ENCODE peak calls at places on chromosomes 5 and 9, in ten cellular contexts. One of them, this sample, is unnamed.

GRCh38 chr9:22052376-22052945 is 43.4 kb upstream of the CDKN2B start:
- DNase-seq in psoas muscle: no peak
- DNase-seq in HCT116: peak
- DNase-seq in endodermal cell: no peak
- DNase-seq in neural progenitor cell: peak
- DNase-seq in GM12878: no peak
- DNase-seq in body of pancreas: no peak
- DNase-seq in tibial artery: no peak
- DNase-seq in MM.1S: no peak
- DNase-seq in breast epithelium: no peak
- DNase-seq in this sample: peak

GRCh38 chr9:110808599-110808980 is 140.0 kb downstream of the MUSK start:
- DNase-seq in MM.1S: peak
- DNase-seq in endodermal cell: no peak
- DNase-seq in breast epithelium: no peak
- DNase-seq in body of pancreas: no peak
- DNase-seq in tibial artery: no peak
- DNase-seq in GM12878: peak
- DNase-seq in neural progenitor cell: no peak
- DNase-seq in HCT116: no peak
- DNase-seq in psoas muscle: no peak
- DNase-seq in this sample: no peak

GRCh38 chr9:38434833-38435232 is 10.6 kb upstream of the IGFBPL1 start:
- DNase-seq in endodermal cell: no peak
- DNase-seq in GM12878: no peak
- DNase-seq in HCT116: no peak
- DNase-seq in body of pancreas: no peak
- DNase-seq in MM.1S: no peak
- DNase-seq in neural progenitor cell: no peak
- DNase-seq in tibial artery: no peak
- DNase-seq in breast epithelium: no peak
- DNase-seq in psoas muscle: no peak
- DNase-seq in this sample: no peak

GRCh38 chr5:78005021-78005785 is 229.1 kb upstream of the TBCA start:
- DNase-seq in breast epithelium: no peak
- DNase-seq in HCT116: no peak
- DNase-seq in psoas muscle: no peak
- DNase-seq in neural progenitor cell: peak
- DNase-seq in MM.1S: no peak
- DNase-seq in endodermal cell: no peak
- DNase-seq in tibial artery: no peak
- DNase-seq in GM12878: no peak
- DNase-seq in body of pancreas: no peak
- DNase-seq in this sample: no peak

GRCh38 chr5:73901455-73901854 is 275.5 kb downstream of the ARHGEF28 start:
- DNase-seq in tibial artery: no peak
- DNase-seq in breast epithelium: peak
- DNase-seq in neural progenitor cell: no peak
- DNase-seq in psoas muscle: no peak
- DNase-seq in HCT116: no peak
- DNase-seq in GM12878: no peak
- DNase-seq in endodermal cell: peak
- DNase-seq in body of pancreas: peak
- DNase-seq in MM.1S: peak
- DNase-seq in this sample: no peak

GRCh38 chr5:143011621-143012020 is 241.4 kb downstream of the ARHGAP26 start:
- DNase-seq in body of pancreas: no peak
- DNase-seq in breast epithelium: no peak
- DNase-seq in MM.1S: no peak
- DNase-seq in tibial artery: no peak
- DNase-seq in HCT116: no peak
- DNase-seq in psoas muscle: no peak
- DNase-seq in endodermal cell: no peak
- DNase-seq in neural progenitor cell: no peak
- DNase-seq in GM12878: no peak
- DNase-seq in this sample: no peak

GRCh38 chr9:130975932-130976841 is 32.8 kb upstream of the LAMC3 start:
- DNase-seq in HCT116: no peak
- DNase-seq in psoas muscle: no peak
- DNase-seq in endodermal cell: no peak
- DNase-seq in GM12878: no peak
- DNase-seq in MM.1S: no peak
- DNase-seq in body of pancreas: no peak
- DNase-seq in neural progenitor cell: no peak
- DNase-seq in breast epithelium: no peak
- DNase-seq in tibial artery: no peak
- DNase-seq in this sample: no peak

GRCh38 chr5:95334900-95335538 is 50.1 kb upstream of the MCTP1 start:
- DNase-seq in HCT116: no peak
- DNase-seq in neural progenitor cell: no peak
- DNase-seq in MM.1S: no peak
- DNase-seq in body of pancreas: no peak
- DNase-seq in GM12878: no peak
- DNase-seq in psoas muscle: no peak
- DNase-seq in breast epithelium: no peak
- DNase-seq in endodermal cell: no peak
- DNase-seq in tibial artery: no peak
- DNase-seq in this sample: no peak

GRCh38 chr9:137740311-137740710 is 121.5 kb downstream of the EHMT1 start:
- DNase-seq in breast epithelium: no peak
- DNase-seq in tibial artery: no peak
- DNase-seq in GM12878: no peak
- DNase-seq in neural progenitor cell: no peak
- DNase-seq in body of pancreas: no peak
- DNase-seq in endodermal cell: peak
- DNase-seq in HCT116: no peak
- DNase-seq in psoas muscle: no peak
- DNase-seq in MM.1S: no peak
- DNase-seq in this sample: no peak

GRCh38 chr9:93033541-93033940 is 25.0 kb upstream of the SUSD3 start:
- DNase-seq in breast epithelium: no peak
- DNase-seq in body of pancreas: no peak
- DNase-seq in psoas muscle: no peak
- DNase-seq in GM12878: no peak
- DNase-seq in tibial artery: no peak
- DNase-seq in MM.1S: no peak
- DNase-seq in endodermal cell: no peak
- DNase-seq in neural progenitor cell: no peak
- DNase-seq in HCT116: no peak
- DNase-seq in this sample: no peak

GRCh38 chr9:133691659-133692363 is 46.3 kb downstream of the SARDH start:
- DNase-seq in endodermal cell: no peak
- DNase-seq in tibial artery: no peak
- DNase-seq in HCT116: no peak
- DNase-seq in breast epithelium: no peak
- DNase-seq in body of pancreas: no peak
- DNase-seq in MM.1S: no peak
- DNase-seq in psoas muscle: no peak
- DNase-seq in neural progenitor cell: no peak
- DNase-seq in GM12878: no peak
- DNase-seq in this sample: no peak

GRCh38 chr9:128098017-128098935 is 29.3 kb downstream of the PTGES2 start:
- DNase-seq in tibial artery: peak
- DNase-seq in GM12878: no peak
- DNase-seq in breast epithelium: peak
- DNase-seq in neural progenitor cell: peak
- DNase-seq in MM.1S: no peak
- DNase-seq in body of pancreas: peak
- DNase-seq in psoas muscle: peak
- DNase-seq in endodermal cell: peak
- DNase-seq in HCT116: peak
- DNase-seq in this sample: peak

GRCh38 chr9:109430231-109430630 is 67.9 kb downstream of the PTPN3 start:
- DNase-seq in neural progenitor cell: no peak
- DNase-seq in breast epithelium: no peak
- DNase-seq in tibial artery: no peak
- DNase-seq in GM12878: no peak
- DNase-seq in MM.1S: no peak
- DNase-seq in body of pancreas: no peak
- DNase-seq in psoas muscle: no peak
- DNase-seq in endodermal cell: no peak
- DNase-seq in HCT116: no peak
- DNase-seq in this sample: no peak

GRCh38 chr5:119330367-119331183 is 25.2 kb upstream of the TNFAIP8 start:
- DNase-seq in MM.1S: no peak
- DNase-seq in tibial artery: no peak
- DNase-seq in breast epithelium: no peak
- DNase-seq in GM12878: no peak
- DNase-seq in endodermal cell: peak
- DNase-seq in body of pancreas: no peak
- DNase-seq in neural progenitor cell: no peak
- DNase-seq in HCT116: no peak
- DNase-seq in psoas muscle: no peak
- DNase-seq in this sample: no peak
- H3K27ac ChIP-seq in MM.1S: no peak
- H3K27ac ChIP-seq in tibial artery: no peak
- H3K27ac ChIP-seq in breast epithelium: no peak
- H3K27ac ChIP-seq in GM12878: no peak
- H3K27ac ChIP-seq in endodermal cell: no peak
- H3K27ac ChIP-seq in body of pancreas: no peak
- H3K27ac ChIP-seq in neural progenitor cell: no peak
- H3K27ac ChIP-seq in HCT116: no peak
- H3K27ac ChIP-seq in psoas muscle: no peak
- H3K27ac ChIP-seq in this sample: no peak

DNA sequence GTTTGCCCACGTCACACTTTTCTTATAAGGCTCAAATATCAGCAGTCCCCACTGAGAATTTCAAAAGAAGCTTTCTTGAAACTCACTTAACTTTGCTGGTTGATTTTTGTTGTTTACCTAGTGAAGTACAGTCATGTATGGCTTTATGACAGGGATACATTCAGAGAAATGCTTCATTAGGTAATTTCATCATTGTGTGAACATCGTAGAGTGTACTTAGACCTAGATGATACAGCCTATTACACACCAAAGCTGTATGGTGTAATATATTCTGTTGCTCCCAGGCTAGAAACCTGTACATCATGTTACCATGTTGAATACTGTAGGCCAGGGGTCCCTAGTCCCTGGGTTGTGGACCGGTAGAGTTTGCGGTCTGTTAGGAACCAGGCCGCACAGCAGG is 177.0 kb downstream of the ARRDC3 start:
- DNase-seq in body of pancreas: no peak
- DNase-seq in breast epithelium: no peak
- DNase-seq in neural progenitor cell: no peak
- DNase-seq in MM.1S: no peak
- DNase-seq in HCT116: no peak
- DNase-seq in psoas muscle: no peak
- DNase-seq in endodermal cell: no peak
- DNase-seq in GM12878: no peak
- DNase-seq in tibial artery: no peak
- DNase-seq in this sample: no peak
- H3K4me3 ChIP-seq in body of pancreas: no peak
- H3K4me3 ChIP-seq in breast epithelium: no peak
- H3K4me3 ChIP-seq in neural progenitor cell: no peak
- H3K4me3 ChIP-seq in MM.1S: no peak
- H3K4me3 ChIP-seq in HCT116: no peak
- H3K4me3 ChIP-seq in psoas muscle: no peak
- H3K4me3 ChIP-seq in endodermal cell: no peak
- H3K4me3 ChIP-seq in GM12878: no peak
- H3K4me3 ChIP-seq in tibial artery: no peak
- H3K4me3 ChIP-seq in this sample: no peak

DNA sequence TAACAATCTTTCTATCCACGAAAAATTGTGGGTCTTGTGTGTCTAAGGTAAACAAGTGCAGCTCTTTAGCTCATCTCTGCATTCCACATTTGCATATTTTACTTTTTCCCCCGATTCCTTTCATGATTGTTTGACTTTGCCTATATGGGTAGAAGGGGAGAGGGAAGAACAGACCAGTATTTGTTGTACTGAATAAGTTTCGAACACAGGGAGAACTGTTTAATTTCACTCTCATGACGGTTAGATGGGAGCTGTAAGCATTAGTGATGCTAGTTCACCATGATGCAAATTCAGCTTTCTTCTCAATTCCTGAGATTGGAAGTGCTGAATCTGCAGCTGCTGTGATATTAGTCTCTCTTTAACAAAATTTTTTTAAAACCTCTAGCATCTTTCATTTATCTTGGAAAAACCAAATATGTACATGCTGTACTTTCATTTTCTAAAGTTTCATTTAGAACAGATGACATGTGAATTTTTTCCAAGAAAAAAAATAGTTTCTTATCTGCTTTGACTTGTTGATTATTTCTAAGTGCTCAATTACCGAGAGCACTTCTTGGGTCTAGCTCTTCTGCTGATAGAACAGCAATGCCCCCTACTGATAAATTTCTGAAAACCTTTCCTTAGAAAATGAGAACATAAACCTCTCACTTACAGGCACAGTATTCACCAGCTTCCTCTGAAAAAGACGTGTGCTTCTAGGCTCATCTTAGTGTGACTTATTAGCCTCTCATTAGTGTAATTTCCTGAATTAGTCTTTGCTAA is 149.5 kb downstream of the BAAT start:
- DNase-seq in body of pancreas: no peak
- DNase-seq in neural progenitor cell: peak
- DNase-seq in psoas muscle: no peak
- DNase-seq in GM12878: no peak
- DNase-seq in tibial artery: no peak
- DNase-seq in breast epithelium: no peak
- DNase-seq in HCT116: peak
- DNase-seq in MM.1S: peak
- DNase-seq in endodermal cell: no peak
- DNase-seq in this sample: no peak
- TF ChIP-seq CTCF in body of pancreas: peak
- TF ChIP-seq CTCF in neural progenitor cell: peak
- TF ChIP-seq CTCF in psoas muscle: peak
- TF ChIP-seq CTCF in GM12878: peak
- TF ChIP-seq CTCF in tibial artery: no peak
- TF ChIP-seq CTCF in breast epithelium: peak
- TF ChIP-seq CTCF in HCT116: peak
- TF ChIP-seq CTCF in MM.1S: peak
- TF ChIP-seq CTCF in endodermal cell: peak
- TF ChIP-seq CTCF in this sample: peak

GRCh38 chr9:2560175-2560574 is 61.4 kb upstream of the VLDLR start:
- DNase-seq in GM12878: no peak
- DNase-seq in psoas muscle: no peak
- DNase-seq in MM.1S: no peak
- DNase-seq in breast epithelium: no peak
- DNase-seq in tibial artery: no peak
- DNase-seq in endodermal cell: peak
- DNase-seq in HCT116: no peak
- DNase-seq in neural progenitor cell: no peak
- DNase-seq in body of pancreas: peak
- DNase-seq in this sample: no peak

GRCh38 chr9:2557693-2558092 is 63.9 kb upstream of the VLDLR start:
- DNase-seq in MM.1S: no peak
- DNase-seq in HCT116: no peak
- DNase-seq in endodermal cell: no peak
- DNase-seq in breast epithelium: no peak
- DNase-seq in neural progenitor cell: no peak
- DNase-seq in GM12878: no peak
- DNase-seq in psoas muscle: no peak
- DNase-seq in body of pancreas: no peak
- DNase-seq in tibial artery: no peak
- DNase-seq in this sample: no peak

GRCh38 chr9:2559212-2560152 is 62.1 kb upstream of the VLDLR start:
- DNase-seq in tibial artery: peak
- DNase-seq in breast epithelium: peak
- DNase-seq in GM12878: no peak
- DNase-seq in endodermal cell: no peak
- DNase-seq in body of pancreas: peak
- DNase-seq in neural progenitor cell: no peak
- DNase-seq in HCT116: no peak
- DNase-seq in MM.1S: no peak
- DNase-seq in psoas muscle: peak
- DNase-seq in this sample: peak
- H3K27ac ChIP-seq in tibial artery: peak
- H3K27ac ChIP-seq in breast epithelium: peak
- H3K27ac ChIP-seq in GM12878: no peak
- H3K27ac ChIP-seq in endodermal cell: no peak
- H3K27ac ChIP-seq in body of pancreas: peak
- H3K27ac ChIP-seq in neural progenitor cell: no peak
- H3K27ac ChIP-seq in HCT116: no peak
- H3K27ac ChIP-seq in MM.1S: no peak
- H3K27ac ChIP-seq in psoas muscle: peak
- H3K27ac ChIP-seq in this sample: peak

This sample was measured in dorsolateral prefrontal cortex.